ENCODE peak calls at places on chromosomes 12 and 14, in four cellular contexts. D, A, Q and B are unnamed samples.

GRCh38 chr12:13205809-13206559 is 9.5 kb downstream of the EMP1 start:
- DNase-seq in D (peak), A (no peak), Q (peak), B (no peak)

GRCh38 chr12:64900540-64900939 is 76.1 kb downstream of the TBC1D30 start:
- DNase-seq in D (peak), A (no peak), Q (no peak), B (no peak)

GRCh38 chr12:65638324-65638723 is 186.0 kb upstream of the HMGA2 start:
- DNase-seq in D (no peak), A (no peak), Q (no peak), B (no peak)

GRCh38 chr12:77767335-77767734 is 63.4 kb upstream of the NAV3 start:
- DNase-seq in D (no peak), A (no peak), Q (no peak), B (no peak)

GRCh38 chr14:69924181-69924580 is 45.0 kb downstream of the SMOC1 start:
- DNase-seq in D (no peak), A (no peak), Q (no peak), B (no peak)

GRCh38 chr12:12859690-12860089 is 31.7 kb upstream of the GPRC5A start:
- DNase-seq in D (no peak), A (no peak), Q (no peak), B (no peak)

GRCh38 chr14:100761481-100761880 is 34.8 kb downstream of the DLK1 start:
- DNase-seq in D (peak), A (no peak), Q (no peak), B (no peak)

GRCh38 chr14:96470331-96470730 is 31.9 kb upstream of the PAPOLA start:
- DNase-seq in D (no peak), A (no peak), Q (no peak), B (no peak)